ENCODE peak calls at places on chromosomes 16 and 17, in eight cellular contexts. M, V, F, C, H, I, T and K are unnamed samples.

GRCh38 chr16:58236231-58236690 is 38.4 kb upstream of the CSNK2A2 start:
- DNase-seq in T (peak; percentile 76), V (peak; percentile 95), I (peak; percentile 87), F (peak; percentile 66), H (peak; percentile 51), M (peak; percentile 63), C (peak; percentile 75), K (peak; percentile 59)

GRCh38 chr16:55703003-55704001 is 47.5 kb downstream of the SLC6A2 start:
- DNase-seq in M (peak; percentile 78), F (peak; percentile 46), V (peak; percentile 51), C (no peak), T (peak; percentile 31), I (peak; percentile 39), H (peak; percentile 68), K (no peak)

GRCh38 chr17:58995247-58995940 is 111.3 kb downstream of the TRIM37 start:
- DNase-seq in M (peak; percentile 43), V (no peak), I (no peak), H (peak; percentile 67), T (no peak), C (no peak), F (no peak), K (no peak)

GRCh38 chr17:44601574-44602372 is 44.5 kb downstream of the FZD2 start:
- DNase-seq in C (peak; percentile 49), T (no peak), H (peak; percentile 60), M (peak; percentile 47), V (no peak), F (no peak), I (no peak), K (no peak)

GRCh38 chr17:47184671-47185070 is 4.4 kb downstream of the CDC27 start:
- DNase-seq in T (peak; percentile 41), F (no peak), V (no peak), H (no peak), I (no peak), M (peak; percentile 67), C (no peak), K (no peak)

GRCh38 chr17:37490022-37490587 is 414 bp downstream of the DUSP14 start:
- DNase-seq in M (peak; percentile 92), V (peak; percentile 95), T (peak; percentile 88), H (peak; percentile 45), I (peak; percentile 84), C (peak; percentile 60), F (peak; percentile 67), K (peak; percentile 60)

GRCh38 chr17:37458805-37459204 is 30.9 kb upstream of the DUSP14 start:
- DNase-seq in M (peak; percentile 83), V (no peak), C (no peak), T (no peak), F (no peak), I (no peak), H (peak; percentile 84), K (no peak)

GRCh38 chr16:86576591-86577313 is 1.6 kb upstream of the FOXL1 start:
- DNase-seq in C (no peak), T (no peak), I (no peak), H (no peak), F (no peak), M (peak; percentile 60), V (peak; percentile 69), K (no peak)

GRCh38 chr16:2472488-2472864 is 1.4 kb downstream of the NTN3 start:
- DNase-seq in F (no peak), I (no peak), T (no peak), C (no peak), M (no peak), H (no peak), V (no peak), K (no peak)

GRCh38 chr16:2471016-2471652 is at the start of gene NTN3:
- DNase-seq in C (no peak), F (no peak), H (no peak), M (peak; percentile 58), I (peak; percentile 79), V (peak; percentile 76), T (peak; percentile 91), K (no peak)

GRCh38 chr16:2472885-2473284 is 1.8 kb downstream of the NTN3 start:
- DNase-seq in H (no peak), C (no peak), T (no peak), I (no peak), M (no peak), F (no peak), V (no peak), K (no peak)

GRCh38 chr16:2470603-2471015 is 488 bp upstream of the NTN3 start:
- DNase-seq in M (peak; percentile 37), H (no peak), T (no peak), V (peak; percentile 68), I (no peak), F (no peak), C (no peak), K (no peak)

DNA sequence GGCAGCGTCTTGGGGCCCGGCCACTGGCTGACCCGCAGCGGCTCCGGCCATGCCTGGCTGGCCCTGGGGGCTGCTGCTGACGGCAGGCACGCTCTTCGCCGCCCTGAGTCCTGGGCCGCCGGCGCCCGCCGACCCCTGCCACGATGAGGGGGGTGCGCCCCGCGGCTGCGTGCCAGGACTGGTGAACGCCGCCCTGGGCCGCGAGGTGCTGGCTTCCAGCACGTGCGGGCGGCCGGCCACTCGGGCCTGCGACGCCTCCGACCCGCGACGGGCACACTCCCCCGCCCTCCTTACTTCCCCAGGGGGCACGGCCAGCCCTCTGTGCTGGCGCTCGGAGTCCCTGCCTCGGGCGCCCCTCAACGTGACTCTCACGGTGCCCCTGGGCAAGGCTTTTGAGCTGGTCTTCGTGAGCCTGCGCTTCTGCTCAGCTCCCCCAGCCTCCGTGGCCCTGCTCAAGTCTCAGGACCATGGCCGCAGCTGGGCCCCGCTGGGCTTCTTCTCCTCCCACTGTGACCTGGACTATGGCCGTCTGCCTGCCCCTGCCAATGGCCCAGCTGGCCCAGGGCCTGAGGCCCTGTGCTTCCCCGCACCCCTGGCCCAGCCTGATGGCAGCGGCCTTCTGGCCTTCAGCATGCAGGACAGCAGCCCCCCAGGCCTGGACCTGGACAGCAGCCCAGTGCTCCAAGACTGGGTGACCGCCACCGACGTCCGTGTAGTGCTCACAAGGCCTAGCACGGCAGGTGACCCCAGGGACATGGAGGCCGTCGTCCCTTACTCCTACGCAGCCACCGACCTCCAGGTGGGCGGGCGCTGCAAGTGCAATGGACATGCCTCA is 773 bp downstream of the NTN3 start:
- DNase-seq in I (no peak), M (no peak), V (no peak), F (no peak), H (no peak), T (peak; percentile 54), C (no peak), K (no peak)
- H3K4me3 ChIP-seq in I (no peak overlapping the region), M (peak overlapping the region; percentile 31), V (no peak overlapping the region), F (peak overlapping the region; percentile 15), H (peak overlapping the region; percentile 27), T (no peak overlapping the region), C (no peak overlapping the region), K (peak overlapping the region; percentile 26)

GRCh38 chr16:19771796-19772195 is 53.7 kb downstream of the IQCK start:
- DNase-seq in F (no peak), C (no peak), V (peak; percentile 47), M (no peak), T (no peak), I (no peak), H (no peak), K (no peak)

GRCh38 chr16:19771040-19771439 is 53.0 kb downstream of the IQCK start:
- DNase-seq in H (no peak), I (no peak), M (no peak), V (peak; percentile 12), F (no peak), C (no peak), T (no peak), K (no peak)

GRCh38 chr16:19776565-19776964 is 58.5 kb downstream of the IQCK start:
- DNase-seq in T (no peak), H (no peak), F (no peak), M (no peak), V (no peak), C (no peak), I (no peak), K (no peak)

GRCh38 chr16:19776147-19776546 is 58.1 kb downstream of the IQCK start:
- DNase-seq in C (no peak), H (no peak), T (no peak), F (no peak), M (no peak), I (no peak), V (peak; percentile 35), K (no peak)

GRCh38 chr16:19774024-19774423 is 56.0 kb downstream of the IQCK start:
- DNase-seq in I (no peak), T (no peak), M (no peak), C (no peak), H (no peak), F (no peak), V (peak; percentile 20), K (no peak)
- H3K4me1 ChIP-seq in I (peaks cover 24% of the 10 kb centered on the region), T (no peaks in the 10 kb centered on the region), M (no peaks in the 10 kb centered on the region), C (no peaks in the 10 kb centered on the region), H (no peaks in the 10 kb centered on the region), F (peaks cover 18% of the 10 kb centered on the region), V (peaks cover 4% of the 10 kb centered on the region), K (no peaks in the 10 kb centered on the region)

GRCh38 chr17:81810892-81811704 is 7.1 kb downstream of the GCGR start:
- DNase-seq in H (no peak), F (no peak), T (no peak), M (no peak), I (no peak), V (no peak), C (no peak), K (no peak)

GRCh38 chr17:81813371-81813684 is 9.4 kb downstream of the GCGR start:
- DNase-seq in I (no peak), F (no peak), M (no peak), C (no peak), H (no peak), T (no peak), V (no peak), K (peak; percentile 68)

GRCh38 chr17:81811705-81812570 is 8.0 kb downstream of the GCGR start:
- DNase-seq in M (no peak), V (no peak), F (no peak), H (no peak), I (no peak), C (no peak), T (peak; percentile 88), K (peak; percentile 71)

GRCh38 chr17:81813861-81814683 is 10.1 kb downstream of the GCGR start:
- DNase-seq in M (no peak), V (no peak), H (no peak), F (no peak), T (no peak), C (no peak), I (no peak), K (no peak)

GRCh38 chr17:81812571-81813370 is 8.8 kb downstream of the GCGR start:
- DNase-seq in M (no peak), I (no peak), H (no peak), F (no peak), V (no peak), C (no peak), T (peak; percentile 77), K (no peak)
- H3K27me3 ChIP-seq in M (peaks cover 20% of the 10 kb centered on the region), I (peaks cover 22% of the 10 kb centered on the region), H (peaks cover 27% of the 10 kb centered on the region), F (no peaks in the 10 kb centered on the region), V (peaks cover 3% of the 10 kb centered on the region), C (peaks cover 4% of the 10 kb centered on the region), T (peaks cover 33% of the 10 kb centered on the region), K (no peaks in the 10 kb centered on the region)

GRCh38 chr17:62704381-62704971 is 77.0 kb downstream of the MRC2 start:
- DNase-seq in C (peak; percentile 39), M (peak; percentile 53), H (peak; percentile 35), I (peak; percentile 70), F (no peak), V (peak; percentile 90), T (no peak), K (peak; percentile 27)

GRCh38 chr17:62701706-62702085 is 74.2 kb downstream of the MRC2 start:
- DNase-seq in M (no peak), H (no peak), F (no peak), V (no peak), C (no peak), I (no peak), T (no peak), K (peak; percentile 38)

GRCh38 chr17:62703776-62704380 is 76.4 kb downstream of the MRC2 start:
- DNase-seq in T (peak; percentile 96), C (peak; percentile 77), V (peak; percentile 97), H (peak; percentile 53), I (peak; percentile 86), M (peak; percentile 87), F (peak; percentile 62), K (peak; percentile 92)

GRCh38 chr17:62702746-62703268 is 75.3 kb downstream of the MRC2 start:
- DNase-seq in M (no peak), H (no peak), C (no peak), F (no peak), V (peak; percentile 54), I (no peak), T (no peak), K (no peak)

GRCh38 chr17:62703269-62703775 is 75.9 kb downstream of the MRC2 start:
- DNase-seq in F (no peak), M (peak; percentile 87), T (no peak), V (no peak), C (no peak), I (no peak), H (peak; percentile 53), K (no peak)
- H3K4me3 ChIP-seq in F (peak overlapping the region; percentile 67), M (peak overlapping the region; percentile 80), T (peak overlapping the region; percentile 73), V (no peak overlapping the region), C (no peak overlapping the region), I (peak overlapping the region; percentile 42), H (peak overlapping the region; percentile 81), K (peak overlapping the region; percentile 79)